ENCODE peak calls at places on chromosomes 4 and X, in seven cellular contexts. J is GM20000, Q is right lobe of liver, R is NB4, X is fibroblast of mammary gland, U is body of pancreas, T is HFF-Myc. N is an unnamed sample.

GRCh38 chrX:143437439-143437838 is 79.8 kb downstream of the SPANXN3 start:
- DNase-seq in R (peak), Q (no peak), U (no peak), T (no peak), X (peak), J (no peak), N (no peak)

GRCh38 chr4:130257271-130257670 is 1161.3 kb downstream of the C4orf33 start:
- DNase-seq in X (peak), Q (no peak), J (no peak), U (no peak), T (no peak), R (no peak), N (no peak)

GRCh38 chr4:26181616-26182015 is 139.2 kb upstream of the RBPJ start:
- DNase-seq in X (peak), T (no peak), J (no peak), R (no peak), U (no peak), Q (no peak), N (no peak)

GRCh38 chrX:56787734-56788152 is 58.7 kb downstream of the NBDY start:
- DNase-seq in T (no peak), X (no peak), Q (peak), U (no peak), R (no peak), J (no peak), N (no peak)

GRCh38 chr4:150010525-150011126 is 67.6 kb upstream of the DCLK2 start:
- DNase-seq in U (peak), J (peak), X (peak), T (peak), Q (peak), R (peak), N (peak)

GRCh38 chr4:17723648-17724047 is 57.8 kb downstream of the FAM184B start:
- DNase-seq in R (no peak), T (no peak), X (no peak), Q (no peak), U (no peak), J (no peak), N (no peak)

GRCh38 chr4:99763635-99764101 is 53.0 kb upstream of the DAPP1 start:
- DNase-seq in J (no peak), U (peak), Q (no peak), X (peak), T (peak), R (peak), N (peak)

GRCh38 chr4:13892739-13893105 is 265.2 kb upstream of the BOD1L1 start:
- DNase-seq in U (no peak), T (no peak), X (no peak), R (no peak), J (no peak), Q (no peak), N (no peak)

GRCh38 chr4:189088783-189089182 is 851.9 kb upstream of the FRG1 start:
- DNase-seq in Q (no peak), T (no peak), X (no peak), J (no peak), R (no peak), U (no peak), N (no peak)

GRCh38 chr4:152359208-152360044 is 176.5 kb downstream of the FBXW7 start:
- DNase-seq in R (peak), J (peak), T (no peak), X (no peak), U (no peak), Q (no peak), N (no peak)

GRCh38 chr4:152352645-152353116 is 183.2 kb downstream of the FBXW7 start:
- DNase-seq in R (peak), Q (no peak), U (peak), X (peak), T (peak), J (peak), N (no peak)

GRCh38 chr4:152357206-152357605 is 178.7 kb downstream of the FBXW7 start:
- DNase-seq in U (no peak), X (peak), T (no peak), J (no peak), R (peak), Q (no peak), N (no peak)

GRCh38 chr4:152360045-152360410 is 175.9 kb downstream of the FBXW7 start:
- DNase-seq in U (no peak), Q (no peak), J (peak), T (no peak), X (peak), R (peak), N (no peak)

GRCh38 chr4:152356428-152357034 is 179.4 kb downstream of the FBXW7 start:
- DNase-seq in T (no peak), U (no peak), Q (no peak), X (peak), R (no peak), J (no peak), N (no peak)
- TF ChIP-seq CTCF in T (no peak), U (peak), Q (peak), X (peak), R (no peak), J (no peak), N (no peak)

GRCh38 chr4:123737156-123737555 is 340.6 kb downstream of the SPRY1 start:
- DNase-seq in T (no peak), J (no peak), X (no peak), Q (no peak), R (no peak), U (no peak), N (no peak)
- TF ChIP-seq CTCF in T (no peak), J (no peak), X (no peak), Q (no peak), R (no peak), U (no peak), N (no peak)

DNA sequence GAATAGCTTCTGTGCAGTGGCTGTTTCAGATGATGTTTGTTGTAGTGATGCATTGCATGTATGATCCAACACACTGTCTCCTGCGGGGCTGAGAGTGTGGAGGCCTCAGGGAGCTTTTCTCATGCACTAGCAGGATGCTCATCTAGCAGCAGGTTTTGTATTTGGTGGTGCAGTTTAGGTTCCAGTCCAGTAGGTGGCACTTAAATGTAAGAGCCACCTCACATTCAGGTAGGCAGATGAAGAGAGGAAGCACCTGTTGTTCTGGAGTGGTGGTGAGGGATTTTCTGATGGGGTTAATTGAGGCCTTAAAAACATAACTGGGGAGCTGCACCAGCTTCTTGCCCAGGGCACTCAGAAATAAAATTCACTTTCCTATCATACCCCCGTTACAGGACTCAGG is 300.9 kb downstream of the SPIN4 start:
- DNase-seq in Q (no peak), U (no peak), R (peak), T (no peak), J (no peak), X (no peak), N (no peak)
- TF ChIP-seq CTCF in Q (peak), U (peak), R (peak), T (no peak), J (no peak), X (no peak), N (no peak)

GRCh38 chr4:67912051-67912450 is 28.2 kb upstream of the TMPRSS11D start:
- DNase-seq in X (no peak), U (no peak), Q (no peak), T (no peak), R (no peak), J (no peak), N (no peak)

GRCh38 chr4:67911128-67911527 is 27.3 kb upstream of the TMPRSS11D start:
- DNase-seq in R (no peak), J (no peak), Q (no peak), X (no peak), T (no peak), U (no peak), N (no peak)

GRCh38 chr4:67907650-67908049 is 23.8 kb upstream of the TMPRSS11D start:
- DNase-seq in X (no peak), R (no peak), U (no peak), J (no peak), T (no peak), Q (no peak), N (no peak)

GRCh38 chr4:67911638-67912037 is 27.8 kb upstream of the TMPRSS11D start:
- DNase-seq in R (no peak), U (no peak), Q (no peak), X (no peak), J (no peak), T (no peak), N (no peak)

GRCh38 chr4:67909910-67910905 is 26.4 kb upstream of the TMPRSS11D start:
- DNase-seq in J (no peak), Q (no peak), X (peak), U (no peak), R (peak), T (no peak), N (no peak)
- TF ChIP-seq CTCF in J (peak), Q (peak), X (peak), U (peak), R (peak), T (peak), N (peak)

GRCh38 chr4:138553001-138553845 is 311.1 kb upstream of the SLC7A11 start:
- DNase-seq in T (no peak), X (no peak), R (no peak), J (no peak), Q (no peak), U (no peak), N (no peak)
- TF ChIP-seq CTCF in T (no peak), X (no peak), R (no peak), J (no peak), Q (no peak), U (no peak), N (no peak)

DNA sequence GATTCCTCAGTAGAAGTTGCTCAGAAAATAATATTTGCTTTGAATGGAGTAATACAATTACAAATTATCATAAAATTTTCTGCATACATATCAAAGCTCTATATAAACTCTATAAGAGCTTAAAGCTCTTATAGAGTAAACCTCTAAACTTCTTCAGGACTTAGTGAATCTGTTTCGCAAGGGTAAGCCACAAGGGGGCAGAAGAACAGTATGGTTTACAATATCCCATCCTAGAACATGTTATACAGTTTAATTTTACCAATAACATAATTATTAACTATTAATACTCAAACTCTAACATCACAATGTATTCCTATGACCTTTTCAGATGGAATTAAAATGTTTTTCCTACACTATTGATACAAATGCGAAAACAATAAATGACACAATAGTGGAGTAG is 33.8 kb upstream of the SPANXN1 start:
- DNase-seq in R (peak), Q (no peak), X (peak), J (no peak), T (no peak), U (no peak), N (peak)
- TF ChIP-seq CTCF in R (peak), Q (peak), X (peak), J (no peak), T (peak), U (peak), N (no peak)

DNA sequence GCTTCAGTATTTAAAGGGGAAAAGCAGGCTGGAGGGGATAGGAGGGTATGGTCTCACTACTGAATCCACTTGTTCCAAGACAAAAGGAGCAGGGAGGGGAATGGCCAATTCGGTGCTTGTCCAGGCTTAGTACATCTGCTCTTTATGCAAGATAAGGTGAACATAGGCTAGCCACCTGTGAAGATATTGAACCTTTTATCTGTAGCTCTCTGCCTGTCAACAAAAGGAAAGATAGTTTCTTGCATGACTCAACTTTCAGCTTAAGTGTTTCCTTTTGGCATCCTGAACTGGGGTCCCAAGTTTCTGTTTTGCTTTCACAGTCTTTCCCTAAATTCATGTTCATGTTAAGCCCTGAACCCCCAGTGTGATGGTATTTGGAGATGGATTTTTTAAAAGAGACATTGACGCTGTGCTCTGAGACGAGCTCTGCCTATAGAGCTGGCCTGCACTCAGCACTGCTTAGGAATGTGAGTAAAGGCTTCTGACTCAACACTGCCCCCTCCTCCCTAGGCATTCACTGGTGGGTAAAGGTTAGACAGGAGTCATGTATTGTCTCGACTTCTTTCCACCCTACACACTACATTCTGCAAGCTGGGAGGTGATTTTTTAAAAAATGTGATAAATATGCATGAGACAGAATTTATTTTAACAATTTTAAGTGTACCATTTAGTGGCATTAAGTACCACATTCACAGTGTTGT is 28.2 kb downstream of the FAM149A start:
- DNase-seq in U (no peak), Q (no peak), R (peak), T (no peak), J (no peak), X (peak), N (peak)
- TF ChIP-seq CTCF in U (peak), Q (peak), R (no peak), T (no peak), J (peak), X (no peak), N (peak)

GRCh38 chr4:186027405-186027804 is 41.6 kb upstream of the TLR3 start:
- DNase-seq in U (no peak), J (no peak), X (no peak), R (no peak), Q (no peak), T (no peak), N (peak)

GRCh38 chr4:186030795-186031194 is 38.2 kb upstream of the TLR3 start:
- DNase-seq in U (no peak), T (no peak), X (no peak), R (no peak), Q (no peak), J (no peak), N (no peak)

GRCh38 chr4:186033027-186033426 is 35.9 kb upstream of the TLR3 start:
- DNase-seq in X (no peak), Q (no peak), R (no peak), T (no peak), J (no peak), U (no peak), N (no peak)

GRCh38 chr4:186029731-186030421 is 39.1 kb upstream of the TLR3 start:
- DNase-seq in R (no peak), T (no peak), Q (peak), X (peak), J (no peak), U (peak), N (no peak)

DNA sequence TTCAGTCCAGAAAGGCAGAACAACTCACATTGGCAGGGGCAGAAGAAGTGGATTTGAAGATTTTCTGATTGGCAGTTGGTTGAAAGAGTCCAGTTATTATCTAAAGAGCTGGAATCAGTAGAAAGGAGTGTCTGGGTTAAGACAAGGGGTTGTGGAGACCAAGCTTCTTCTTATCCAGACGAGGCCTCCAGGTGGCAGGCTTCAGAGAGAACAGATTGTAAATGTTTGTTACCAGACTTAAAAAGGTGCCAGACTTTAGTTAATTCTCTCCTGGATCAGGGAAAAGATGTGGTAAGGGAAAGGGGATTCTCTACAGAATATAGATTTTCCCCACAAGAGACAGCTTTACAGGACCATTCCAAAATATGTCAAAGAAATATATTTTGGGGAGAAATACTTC is 36.7 kb upstream of the TLR3 start:
- DNase-seq in J (no peak), Q (no peak), T (no peak), X (no peak), R (no peak), U (no peak), N (no peak)
- TF ChIP-seq CTCF in J (no peak), Q (peak), T (no peak), X (no peak), R (no peak), U (peak), N (no peak)

DNA sequence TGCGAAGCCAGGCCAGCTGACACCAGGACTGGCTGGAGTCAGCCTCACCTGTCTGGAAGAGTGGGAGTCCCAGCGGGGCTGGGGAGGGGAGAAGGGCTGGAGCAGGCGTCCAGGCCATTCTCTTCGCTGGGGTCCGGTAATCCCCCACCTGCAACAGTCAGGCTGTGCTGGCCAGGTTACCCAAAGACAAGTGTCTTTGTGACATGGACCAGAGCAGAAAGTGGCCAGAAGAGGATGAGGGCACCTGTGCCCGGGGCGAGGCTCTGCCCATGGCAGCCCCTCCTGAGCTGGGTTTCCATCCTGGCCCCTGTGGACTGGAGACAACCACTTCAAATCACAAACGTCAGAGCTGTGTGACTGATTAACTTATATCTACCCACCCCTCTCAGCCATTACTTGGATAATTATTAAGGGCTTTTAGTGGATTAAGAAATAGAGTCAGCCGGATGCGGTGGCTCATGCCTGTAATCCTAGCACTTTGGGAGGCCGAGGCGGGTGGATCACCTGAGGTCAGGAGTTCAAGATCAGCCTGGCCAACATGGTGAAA is 1.6 kb upstream of the FAM53A start:
- DNase-seq in X (no peak), T (no peak), J (no peak), U (no peak), R (no peak), Q (no peak), N (peak)
- TF ChIP-seq CTCF in X (no peak), T (no peak), J (no peak), U (no peak), R (no peak), Q (no peak), N (no peak)